ENCODE peak calls at places on chromosomes 13 and 19, in seven cellular contexts. One of them, this sample, is unnamed. For H3K4me1, the result is how much of the 10 kb centered on the place peaks cover.

GRCh38 chr13:50845211-50845610 is 1.7 kb upstream of the DLEU7 start:
- DNase-seq in adrenal gland: no peak
- DNase-seq in endothelial cell of umbilical vein: no peak
- DNase-seq in GM12878: no peak
- DNase-seq in stomach: no peak
- DNase-seq in tibial nerve: no peak
- DNase-seq in Peyer's patch: no peak
- DNase-seq in this sample: no peak

GRCh38 chr19:23949611-23950010 is 34.9 kb downstream of the ZNF726 start:
- DNase-seq in stomach: no peak
- DNase-seq in GM12878: no peak
- DNase-seq in endothelial cell of umbilical vein: no peak
- DNase-seq in adrenal gland: no peak
- DNase-seq in Peyer's patch: no peak
- DNase-seq in tibial nerve: no peak
- DNase-seq in this sample: no peak

GRCh38 chr19:2578391-2578826 is 102.5 kb downstream of the GADD45B start:
- DNase-seq in endothelial cell of umbilical vein: peak
- DNase-seq in tibial nerve: no peak
- DNase-seq in adrenal gland: no peak
- DNase-seq in GM12878: no peak
- DNase-seq in Peyer's patch: peak
- DNase-seq in stomach: peak
- DNase-seq in this sample: peak

GRCh38 chr13:31890946-31891345 is 140.6 kb upstream of the FRY start:
- DNase-seq in endothelial cell of umbilical vein: no peak
- DNase-seq in GM12878: no peak
- DNase-seq in tibial nerve: no peak
- DNase-seq in Peyer's patch: no peak
- DNase-seq in adrenal gland: no peak
- DNase-seq in stomach: no peak
- DNase-seq in this sample: no peak

GRCh38 chr19:54684537-54684936 is 21.8 kb downstream of the LILRB4 start:
- DNase-seq in endothelial cell of umbilical vein: no peak
- DNase-seq in stomach: no peak
- DNase-seq in Peyer's patch: no peak
- DNase-seq in adrenal gland: peak
- DNase-seq in GM12878: no peak
- DNase-seq in tibial nerve: no peak
- DNase-seq in this sample: no peak

GRCh38 chr13:79673993-79674377 is 193.0 kb downstream of the NDFIP2 start:
- DNase-seq in tibial nerve: no peak
- DNase-seq in GM12878: no peak
- DNase-seq in stomach: no peak
- DNase-seq in endothelial cell of umbilical vein: no peak
- DNase-seq in Peyer's patch: no peak
- DNase-seq in adrenal gland: no peak
- DNase-seq in this sample: no peak

GRCh38 chr13:110343241-110343865 is 36.3 kb downstream of the COL4A2 start:
- DNase-seq in adrenal gland: no peak
- DNase-seq in endothelial cell of umbilical vein: no peak
- DNase-seq in tibial nerve: no peak
- DNase-seq in stomach: no peak
- DNase-seq in GM12878: no peak
- DNase-seq in Peyer's patch: no peak
- DNase-seq in this sample: peak

GRCh38 chr19:19271828-19272599 is 1.1 kb downstream of the TM6SF2 start:
- DNase-seq in stomach: no peak
- DNase-seq in tibial nerve: no peak
- DNase-seq in GM12878: no peak
- DNase-seq in endothelial cell of umbilical vein: no peak
- DNase-seq in Peyer's patch: peak
- DNase-seq in adrenal gland: no peak
- DNase-seq in this sample: no peak

GRCh38 chr19:58033741-58034475 is at the start of gene ZSCAN1:
- DNase-seq in stomach: peak
- DNase-seq in adrenal gland: peak
- DNase-seq in GM12878: no peak
- DNase-seq in endothelial cell of umbilical vein: peak
- DNase-seq in Peyer's patch: peak
- DNase-seq in tibial nerve: peak
- DNase-seq in this sample: peak

DNA sequence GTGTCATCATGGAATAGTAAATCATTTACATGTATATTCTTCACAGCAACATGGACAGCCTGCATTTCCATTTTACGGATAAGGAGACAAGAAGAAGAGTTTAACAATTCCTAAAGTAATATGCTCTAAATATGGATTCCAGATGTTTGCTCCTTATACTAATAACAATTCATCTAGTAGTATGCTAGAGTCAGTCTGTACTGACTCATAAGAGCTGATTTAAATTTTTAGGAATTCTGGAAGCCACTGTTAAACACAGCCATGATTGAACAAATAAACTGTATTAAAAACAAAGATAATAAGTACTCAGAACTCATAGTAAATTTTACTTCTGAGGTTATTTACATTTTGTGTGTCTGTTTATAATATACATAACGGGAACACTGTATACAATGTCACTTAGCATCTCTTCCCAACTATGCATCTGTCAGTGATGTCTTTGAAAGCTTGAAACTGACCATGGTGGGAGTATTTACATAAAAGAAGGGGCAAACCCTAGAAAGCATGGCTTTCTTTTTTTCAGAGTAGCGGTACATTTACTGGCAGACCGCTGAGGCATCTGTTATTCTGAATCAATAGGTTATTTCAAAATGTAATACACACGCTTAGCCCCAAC is 13.0 kb downstream of the ZC3H13 start:
- DNase-seq in adrenal gland: no peak
- DNase-seq in Peyer's patch: no peak
- DNase-seq in GM12878: no peak
- DNase-seq in endothelial cell of umbilical vein: no peak
- DNase-seq in stomach: no peak
- DNase-seq in tibial nerve: no peak
- DNase-seq in this sample: no peak
- H3K4me3 ChIP-seq in adrenal gland: no peak
- H3K4me3 ChIP-seq in Peyer's patch: no peak
- H3K4me3 ChIP-seq in GM12878: no peak
- H3K4me3 ChIP-seq in endothelial cell of umbilical vein: no peak
- H3K4me3 ChIP-seq in stomach: no peak
- H3K4me3 ChIP-seq in tibial nerve: no peak
- H3K4me3 ChIP-seq in this sample: no peak

GRCh38 chr19:46728693-46729339 is 11.9 kb upstream of the PRKD2 start:
- DNase-seq in tibial nerve: no peak
- DNase-seq in Peyer's patch: peak
- DNase-seq in endothelial cell of umbilical vein: peak
- DNase-seq in GM12878: no peak
- DNase-seq in adrenal gland: peak
- DNase-seq in stomach: peak
- DNase-seq in this sample: peak
- H3K4me1 ChIP-seq in tibial nerve: under half
- H3K4me1 ChIP-seq in Peyer's patch: under half
- H3K4me1 ChIP-seq in endothelial cell of umbilical vein: half or more
- H3K4me1 ChIP-seq in GM12878: under half
- H3K4me1 ChIP-seq in adrenal gland: under half
- H3K4me1 ChIP-seq in stomach: under half
- H3K4me1 ChIP-seq in this sample: under half

DNA sequence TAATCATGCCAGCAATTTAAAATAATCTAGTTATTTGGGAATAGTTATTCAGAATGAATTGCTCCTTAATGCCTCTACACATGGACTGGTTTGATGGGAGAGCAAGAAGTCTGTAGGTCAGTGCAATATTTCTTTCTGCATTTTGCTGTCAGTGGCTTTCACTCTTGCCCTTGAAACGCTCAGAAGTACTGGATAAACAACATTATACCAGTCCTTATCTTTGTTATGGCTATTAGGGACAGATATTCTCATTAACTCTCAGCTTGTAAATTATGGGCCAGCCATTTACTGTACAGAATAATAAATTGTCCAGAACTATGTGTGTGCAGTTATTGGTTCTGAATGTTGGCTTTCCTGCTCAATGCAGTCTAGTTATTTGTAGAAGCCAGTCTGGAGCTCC is 224.4 kb downstream of the OXGR1 start:
- DNase-seq in endothelial cell of umbilical vein: no peak
- DNase-seq in tibial nerve: no peak
- DNase-seq in GM12878: no peak
- DNase-seq in Peyer's patch: no peak
- DNase-seq in stomach: no peak
- DNase-seq in adrenal gland: no peak
- DNase-seq in this sample: no peak
- TF ChIP-seq POLR2A in endothelial cell of umbilical vein: no peak
- TF ChIP-seq POLR2A in tibial nerve: no peak
- TF ChIP-seq POLR2A in GM12878: no peak
- TF ChIP-seq POLR2A in Peyer's patch: no peak
- TF ChIP-seq POLR2A in stomach: no peak
- TF ChIP-seq POLR2A in adrenal gland: no peak
- TF ChIP-seq POLR2A in this sample: no peak

DNA sequence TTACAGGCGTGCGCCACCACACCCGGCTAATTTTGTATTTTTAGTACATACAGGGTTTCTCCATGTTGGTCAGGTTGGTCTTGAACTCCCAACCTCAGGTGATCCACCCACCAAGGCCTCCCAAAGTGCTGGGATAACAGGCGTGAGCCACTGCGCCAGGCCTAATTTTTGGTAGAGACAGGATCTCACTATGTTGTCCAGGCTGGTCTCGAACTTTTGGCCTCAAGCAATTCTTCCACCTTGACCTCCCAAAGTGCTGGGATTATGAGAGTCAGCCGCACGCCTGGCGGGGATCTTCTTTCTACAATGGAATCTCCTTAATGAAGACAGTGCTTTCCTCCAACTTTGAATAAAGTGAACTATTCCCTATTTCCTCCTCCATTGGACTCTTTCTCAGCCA is 5.8 kb downstream of the RASIP1 start:
- DNase-seq in tibial nerve: no peak
- DNase-seq in Peyer's patch: no peak
- DNase-seq in stomach: no peak
- DNase-seq in endothelial cell of umbilical vein: no peak
- DNase-seq in adrenal gland: no peak
- DNase-seq in GM12878: no peak
- DNase-seq in this sample: no peak
- H3K4me3 ChIP-seq in tibial nerve: no peak
- H3K4me3 ChIP-seq in Peyer's patch: no peak
- H3K4me3 ChIP-seq in stomach: no peak
- H3K4me3 ChIP-seq in endothelial cell of umbilical vein: no peak
- H3K4me3 ChIP-seq in adrenal gland: no peak
- H3K4me3 ChIP-seq in GM12878: no peak
- H3K4me3 ChIP-seq in this sample: no peak

GRCh38 chr13:75375329-75375728 is 106.6 kb downstream of the TBC1D4 start:
- DNase-seq in Peyer's patch: no peak
- DNase-seq in GM12878: no peak
- DNase-seq in adrenal gland: no peak
- DNase-seq in tibial nerve: no peak
- DNase-seq in stomach: no peak
- DNase-seq in endothelial cell of umbilical vein: no peak
- DNase-seq in this sample: no peak
- H3K4me1 ChIP-seq in Peyer's patch: under half
- H3K4me1 ChIP-seq in GM12878: under half
- H3K4me1 ChIP-seq in adrenal gland: under half
- H3K4me1 ChIP-seq in tibial nerve: under half
- H3K4me1 ChIP-seq in stomach: under half
- H3K4me1 ChIP-seq in endothelial cell of umbilical vein: under half
- H3K4me1 ChIP-seq in this sample: under half

GRCh38 chr19:10644351-10645007 is 9.7 kb upstream of the ILF3 start:
- DNase-seq in endothelial cell of umbilical vein: peak
- DNase-seq in adrenal gland: peak
- DNase-seq in Peyer's patch: peak
- DNase-seq in stomach: peak
- DNase-seq in GM12878: no peak
- DNase-seq in tibial nerve: peak
- DNase-seq in this sample: peak
- TF ChIP-seq POLR2A in endothelial cell of umbilical vein: no peak
- TF ChIP-seq POLR2A in adrenal gland: no peak
- TF ChIP-seq POLR2A in Peyer's patch: no peak
- TF ChIP-seq POLR2A in stomach: no peak
- TF ChIP-seq POLR2A in GM12878: no peak
- TF ChIP-seq POLR2A in tibial nerve: no peak
- TF ChIP-seq POLR2A in this sample: no peak

GRCh38 chr19:17829855-17830566 is 8.7 kb upstream of the INSL3 start:
- DNase-seq in adrenal gland: peak
- DNase-seq in Peyer's patch: peak
- DNase-seq in tibial nerve: no peak
- DNase-seq in GM12878: no peak
- DNase-seq in stomach: no peak
- DNase-seq in endothelial cell of umbilical vein: no peak
- DNase-seq in this sample: peak
- H3K4me3 ChIP-seq in adrenal gland: no peak
- H3K4me3 ChIP-seq in Peyer's patch: peak
- H3K4me3 ChIP-seq in tibial nerve: no peak
- H3K4me3 ChIP-seq in GM12878: no peak
- H3K4me3 ChIP-seq in stomach: peak
- H3K4me3 ChIP-seq in endothelial cell of umbilical vein: no peak
- H3K4me3 ChIP-seq in this sample: peak